ENCODE peak calls at places on chromosomes 5 and 9, in seven cellular contexts. One of them, this sample, is unnamed.

GRCh38 chr5:145739824-145740223 is 95.3 kb downstream of the PRELID2 start:
- DNase-seq in neural progenitor cell: no peak
- DNase-seq in GM06990: no peak
- DNase-seq in GM12865: no peak
- DNase-seq in fibroblast of the aortic adventitia: no peak
- DNase-seq in colonic mucosa: no peak
- DNase-seq in tibial nerve: no peak
- DNase-seq in this sample: no peak

GRCh38 chr5:15489571-15490235 is 10.3 kb upstream of the FBXL7 start:
- DNase-seq in neural progenitor cell: no peak
- DNase-seq in colonic mucosa: no peak
- DNase-seq in GM06990: no peak
- DNase-seq in tibial nerve: no peak
- DNase-seq in fibroblast of the aortic adventitia: no peak
- DNase-seq in GM12865: no peak
- DNase-seq in this sample: no peak

GRCh38 chr5:10251409-10251808 is 1.3 kb downstream of the CCT5 start:
- DNase-seq in colonic mucosa: no peak
- DNase-seq in tibial nerve: no peak
- DNase-seq in neural progenitor cell: no peak
- DNase-seq in fibroblast of the aortic adventitia: no peak
- DNase-seq in GM06990: no peak
- DNase-seq in GM12865: no peak
- DNase-seq in this sample: no peak

GRCh38 chr5:113061851-113062631 is 85.4 kb downstream of the DCP2 start:
- DNase-seq in GM12865: no peak
- DNase-seq in fibroblast of the aortic adventitia: peak
- DNase-seq in tibial nerve: no peak
- DNase-seq in GM06990: no peak
- DNase-seq in neural progenitor cell: no peak
- DNase-seq in colonic mucosa: no peak
- DNase-seq in this sample: no peak

GRCh38 chr5:151614565-151614964 is 23.4 kb upstream of the FAT2 start:
- DNase-seq in GM06990: no peak
- DNase-seq in fibroblast of the aortic adventitia: no peak
- DNase-seq in GM12865: no peak
- DNase-seq in neural progenitor cell: no peak
- DNase-seq in tibial nerve: no peak
- DNase-seq in colonic mucosa: no peak
- DNase-seq in this sample: no peak

GRCh38 chr5:10229306-10230048 is 20.2 kb downstream of the ATPSCKMT start:
- DNase-seq in tibial nerve: no peak
- DNase-seq in fibroblast of the aortic adventitia: peak
- DNase-seq in neural progenitor cell: no peak
- DNase-seq in GM12865: no peak
- DNase-seq in GM06990: no peak
- DNase-seq in colonic mucosa: no peak
- DNase-seq in this sample: no peak

GRCh38 chr9:19517202-19517942 is 108.6 kb downstream of the ACER2 start:
- DNase-seq in GM06990: no peak
- DNase-seq in GM12865: peak
- DNase-seq in fibroblast of the aortic adventitia: no peak
- DNase-seq in colonic mucosa: no peak
- DNase-seq in tibial nerve: no peak
- DNase-seq in neural progenitor cell: peak
- DNase-seq in this sample: no peak

GRCh38 chr5:173452098-173452497 is 123.9 kb upstream of the STC2 start:
- DNase-seq in colonic mucosa: no peak
- DNase-seq in GM06990: no peak
- DNase-seq in neural progenitor cell: no peak
- DNase-seq in fibroblast of the aortic adventitia: no peak
- DNase-seq in tibial nerve: no peak
- DNase-seq in GM12865: no peak
- DNase-seq in this sample: no peak

GRCh38 chr5:67141644-67142043 is 55.0 kb downstream of the CD180 start:
- DNase-seq in GM06990: no peak
- DNase-seq in GM12865: no peak
- DNase-seq in tibial nerve: no peak
- DNase-seq in colonic mucosa: no peak
- DNase-seq in neural progenitor cell: no peak
- DNase-seq in fibroblast of the aortic adventitia: no peak
- DNase-seq in this sample: no peak

GRCh38 chr9:34541540-34541939 is 18.8 kb upstream of the ENHO start:
- DNase-seq in neural progenitor cell: no peak
- DNase-seq in fibroblast of the aortic adventitia: no peak
- DNase-seq in GM06990: no peak
- DNase-seq in tibial nerve: no peak
- DNase-seq in GM12865: no peak
- DNase-seq in colonic mucosa: no peak
- DNase-seq in this sample: no peak

GRCh38 chr5:135739383-135739961 is 95.0 kb upstream of the SLC25A48 start:
- DNase-seq in colonic mucosa: peak
- DNase-seq in GM06990: no peak
- DNase-seq in tibial nerve: no peak
- DNase-seq in neural progenitor cell: no peak
- DNase-seq in fibroblast of the aortic adventitia: no peak
- DNase-seq in GM12865: no peak
- DNase-seq in this sample: no peak

DNA sequence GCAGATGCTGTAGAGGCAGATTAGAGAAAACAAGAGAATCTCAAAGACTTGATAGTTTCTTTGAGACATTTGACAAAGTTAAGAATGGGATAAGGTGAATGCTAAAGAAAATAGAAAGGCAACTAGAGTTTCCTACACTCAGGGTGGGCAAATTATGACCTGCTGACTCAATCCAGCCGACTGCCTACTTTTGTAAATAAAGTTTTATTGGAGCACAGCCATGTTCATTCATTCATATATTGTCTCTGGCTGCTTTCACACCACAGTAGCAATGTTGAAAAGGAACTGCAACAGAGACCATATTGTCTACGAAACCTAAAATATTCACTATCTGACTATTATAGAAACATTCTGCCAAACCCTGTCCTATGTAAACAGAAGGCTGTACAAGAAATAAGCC is 37.6 kb upstream of the TARS1 start:
- DNase-seq in fibroblast of the aortic adventitia: no peak
- DNase-seq in GM12865: no peak
- DNase-seq in GM06990: no peak
- DNase-seq in neural progenitor cell: no peak
- DNase-seq in colonic mucosa: no peak
- DNase-seq in tibial nerve: no peak
- DNase-seq in this sample: no peak
- TF ChIP-seq CTCF in fibroblast of the aortic adventitia: no peak
- TF ChIP-seq CTCF in GM12865: no peak
- TF ChIP-seq CTCF in GM06990: no peak
- TF ChIP-seq CTCF in neural progenitor cell: no peak
- TF ChIP-seq CTCF in colonic mucosa: no peak
- TF ChIP-seq CTCF in tibial nerve: no peak
- TF ChIP-seq CTCF in this sample: no peak

GRCh38 chr9:127280880-127281660 is 16.5 kb downstream of the GARNL3 start:
- DNase-seq in GM12865: no peak
- DNase-seq in colonic mucosa: no peak
- DNase-seq in fibroblast of the aortic adventitia: no peak
- DNase-seq in neural progenitor cell: no peak
- DNase-seq in GM06990: no peak
- DNase-seq in tibial nerve: no peak
- DNase-seq in this sample: no peak

GRCh38 chr9:127282611-127283010 is 18.0 kb downstream of the GARNL3 start:
- DNase-seq in GM12865: no peak
- DNase-seq in GM06990: no peak
- DNase-seq in neural progenitor cell: no peak
- DNase-seq in colonic mucosa: no peak
- DNase-seq in fibroblast of the aortic adventitia: no peak
- DNase-seq in tibial nerve: no peak
- DNase-seq in this sample: no peak

GRCh38 chr9:127281887-127282286 is 17.3 kb downstream of the GARNL3 start:
- DNase-seq in neural progenitor cell: no peak
- DNase-seq in GM12865: no peak
- DNase-seq in fibroblast of the aortic adventitia: no peak
- DNase-seq in colonic mucosa: no peak
- DNase-seq in GM06990: no peak
- DNase-seq in tibial nerve: no peak
- DNase-seq in this sample: no peak

GRCh38 chr9:127285957-127286356 is 21.4 kb downstream of the GARNL3 start:
- DNase-seq in GM06990: no peak
- DNase-seq in tibial nerve: no peak
- DNase-seq in neural progenitor cell: no peak
- DNase-seq in GM12865: no peak
- DNase-seq in fibroblast of the aortic adventitia: peak
- DNase-seq in colonic mucosa: no peak
- DNase-seq in this sample: no peak

DNA sequence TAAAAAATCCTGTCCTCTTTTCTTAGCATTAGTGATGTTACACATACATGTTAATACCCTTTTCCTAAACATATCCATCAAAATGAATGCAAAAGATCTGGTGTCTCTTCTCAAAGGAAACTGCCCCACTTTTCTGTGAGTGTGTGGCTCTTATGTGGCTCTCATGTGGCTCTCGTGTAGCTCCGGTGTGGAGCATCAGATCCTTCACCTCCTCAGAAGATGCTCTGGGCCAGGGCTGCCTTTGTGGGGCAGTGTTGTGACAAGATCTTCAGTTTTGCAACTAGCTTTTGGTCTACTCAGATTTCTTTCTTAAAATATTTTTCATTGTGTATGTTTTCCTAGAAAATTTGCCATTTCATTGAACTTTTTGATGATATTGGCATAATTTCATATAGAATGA is 19.3 kb downstream of the GARNL3 start:
- DNase-seq in tibial nerve: peak
- DNase-seq in GM06990: no peak
- DNase-seq in neural progenitor cell: peak
- DNase-seq in colonic mucosa: peak
- DNase-seq in fibroblast of the aortic adventitia: peak
- DNase-seq in GM12865: peak
- DNase-seq in this sample: no peak
- TF ChIP-seq CTCF in tibial nerve: no peak
- TF ChIP-seq CTCF in GM06990: peak
- TF ChIP-seq CTCF in neural progenitor cell: no peak
- TF ChIP-seq CTCF in colonic mucosa: no peak
- TF ChIP-seq CTCF in fibroblast of the aortic adventitia: peak
- TF ChIP-seq CTCF in GM12865: peak
- TF ChIP-seq CTCF in this sample: no peak

GRCh38 chr5:6788956-6789649 is 75.9 kb downstream of the TENT4A start:
- DNase-seq in GM12865: no peak
- DNase-seq in GM06990: no peak
- DNase-seq in fibroblast of the aortic adventitia: peak
- DNase-seq in tibial nerve: no peak
- DNase-seq in neural progenitor cell: no peak
- DNase-seq in colonic mucosa: no peak
- DNase-seq in this sample: no peak
- TF ChIP-seq CTCF in GM12865: no peak
- TF ChIP-seq CTCF in GM06990: peak
- TF ChIP-seq CTCF in fibroblast of the aortic adventitia: peak
- TF ChIP-seq CTCF in tibial nerve: no peak
- TF ChIP-seq CTCF in neural progenitor cell: peak
- TF ChIP-seq CTCF in colonic mucosa: no peak
- TF ChIP-seq CTCF in this sample: no peak

GRCh38 chr9:111050819-111051218 is 12.5 kb upstream of the LPAR1 start:
- DNase-seq in colonic mucosa: no peak
- DNase-seq in neural progenitor cell: no peak
- DNase-seq in GM06990: no peak
- DNase-seq in GM12865: no peak
- DNase-seq in fibroblast of the aortic adventitia: peak
- DNase-seq in tibial nerve: no peak
- DNase-seq in this sample: no peak

GRCh38 chr9:111052831-111053230 is 14.6 kb upstream of the LPAR1 start:
- DNase-seq in tibial nerve: no peak
- DNase-seq in GM12865: no peak
- DNase-seq in colonic mucosa: no peak
- DNase-seq in neural progenitor cell: no peak
- DNase-seq in fibroblast of the aortic adventitia: peak
- DNase-seq in GM06990: no peak
- DNase-seq in this sample: no peak

GRCh38 chr9:111056554-111056953 is 18.3 kb upstream of the LPAR1 start:
- DNase-seq in GM12865: no peak
- DNase-seq in colonic mucosa: no peak
- DNase-seq in neural progenitor cell: no peak
- DNase-seq in GM06990: no peak
- DNase-seq in tibial nerve: no peak
- DNase-seq in fibroblast of the aortic adventitia: peak
- DNase-seq in this sample: no peak
- TF ChIP-seq CTCF in GM12865: no peak
- TF ChIP-seq CTCF in colonic mucosa: no peak
- TF ChIP-seq CTCF in neural progenitor cell: no peak
- TF ChIP-seq CTCF in GM06990: no peak
- TF ChIP-seq CTCF in tibial nerve: no peak
- TF ChIP-seq CTCF in fibroblast of the aortic adventitia: no peak
- TF ChIP-seq CTCF in this sample: no peak

DNA sequence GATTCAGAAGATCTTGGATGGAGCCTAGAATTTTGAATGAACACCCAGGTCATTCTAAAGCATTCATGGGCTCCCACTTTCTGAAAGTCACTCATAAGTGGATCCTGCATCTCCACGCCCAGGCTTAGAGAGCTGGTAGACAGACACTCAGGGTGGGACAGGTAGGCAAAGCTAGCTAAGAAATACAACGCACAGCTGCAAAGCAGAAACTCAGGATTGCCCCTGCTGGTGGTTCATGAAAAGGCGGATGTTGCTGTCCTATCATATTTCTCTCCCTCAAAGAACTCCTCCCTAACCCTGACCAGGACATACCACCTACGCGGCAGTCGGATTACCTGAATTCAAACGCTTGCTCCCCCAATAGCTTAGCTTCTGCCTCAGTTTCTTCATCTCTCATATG is 226.5 kb downstream of the GLIS3 start:
- DNase-seq in tibial nerve: no peak
- DNase-seq in fibroblast of the aortic adventitia: no peak
- DNase-seq in neural progenitor cell: peak
- DNase-seq in GM12865: peak
- DNase-seq in colonic mucosa: no peak
- DNase-seq in GM06990: no peak
- DNase-seq in this sample: no peak
- TF ChIP-seq CTCF in tibial nerve: no peak
- TF ChIP-seq CTCF in fibroblast of the aortic adventitia: peak
- TF ChIP-seq CTCF in neural progenitor cell: peak
- TF ChIP-seq CTCF in GM12865: peak
- TF ChIP-seq CTCF in colonic mucosa: no peak
- TF ChIP-seq CTCF in GM06990: peak
- TF ChIP-seq CTCF in this sample: no peak

GRCh38 chr5:90529234-90529938 is at the start of gene LYSMD3:
- DNase-seq in colonic mucosa: peak
- DNase-seq in tibial nerve: peak
- DNase-seq in GM12865: peak
- DNase-seq in fibroblast of the aortic adventitia: peak
- DNase-seq in GM06990: peak
- DNase-seq in neural progenitor cell: peak
- DNase-seq in this sample: peak
- TF ChIP-seq CTCF in colonic mucosa: no peak
- TF ChIP-seq CTCF in tibial nerve: no peak
- TF ChIP-seq CTCF in GM12865: no peak
- TF ChIP-seq CTCF in fibroblast of the aortic adventitia: no peak
- TF ChIP-seq CTCF in GM06990: no peak
- TF ChIP-seq CTCF in neural progenitor cell: no peak
- TF ChIP-seq CTCF in this sample: no peak